ENCODE peak calls at places on chromosome 4, in ten cellular contexts. J, Y, C, U, F, H, D, X, V and T are unnamed samples.

GRCh38 chr4:5887361-5888221 is 5.3 kb downstream of the CRMP1 start:
- DNase-seq in C (no peak), V (no peak), U (no peak), F (peak; percentile 70), J (no peak), H (no peak), D (peak; percentile 43), X (no peak), Y (no peak), T (no peak)

GRCh38 chr4:37620174-37620573 is 66.0 kb downstream of the RELL1 start:
- DNase-seq in D (no peak), Y (no peak), U (no peak), X (no peak), V (no peak), F (no peak), J (no peak), C (no peak), H (no peak), T (no peak)

GRCh38 chr4:35689866-35690265 is 554.4 kb downstream of the ARAP2 start:
- DNase-seq in U (no peak), D (no peak), X (no peak), Y (no peak), C (no peak), H (no peak), J (no peak), F (no peak), V (no peak), T (no peak)

GRCh38 chr4:102430511-102430910 is 70.6 kb upstream of the NFKB1 start:
- DNase-seq in H (no peak), J (peak; percentile 3), C (no peak), F (no peak), X (no peak), Y (no peak), D (no peak), V (no peak), U (no peak), T (no peak)

GRCh38 chr4:17807446-17807845 is 3.1 kb downstream of the DCAF16 start:
- DNase-seq in H (no peak), F (no peak), C (no peak), J (no peak), V (no peak), Y (no peak), X (no peak), D (no peak), U (no peak), T (no peak)

GRCh38 chr4:70992354-70992753 is 1.1 kb upstream of the DCK start:
- DNase-seq in D (no peak), H (no peak), F (no peak), J (peak; percentile 27), C (no peak), V (no peak), X (no peak), Y (no peak), U (peak; percentile 33), T (no peak)

GRCh38 chr4:133152330-133152791 is 3.3 kb downstream of the PCDH10 start:
- DNase-seq in C (peak; percentile 66), H (no peak), F (peak; percentile 52), D (peak; percentile 60), X (peak; percentile 54), U (no peak), Y (no peak), J (no peak), V (no peak), T (no peak)

GRCh38 chr4:172141025-172141424 is 327.8 kb downstream of the GALNTL6 start:
- DNase-seq in F (no peak), D (no peak), J (no peak), Y (no peak), X (no peak), U (no peak), V (no peak), C (no peak), H (no peak), T (no peak)

GRCh38 chr4:32519060-32519459 is 1798.9 kb downstream of the PCDH7 start:
- DNase-seq in X (no peak), V (no peak), C (no peak), H (no peak), Y (no peak), F (no peak), J (no peak), D (no peak), U (no peak), T (no peak)

GRCh38 chr4:54548098-54548620 is 109.6 kb upstream of the KIT start:
- DNase-seq in J (no peak), V (no peak), D (no peak), F (peak; percentile 15), Y (no peak), H (no peak), X (no peak), C (no peak), U (peak; percentile 5), T (no peak)

GRCh38 chr4:148730766-148731165 is 288.6 kb upstream of the NR3C2 start:
- DNase-seq in F (no peak), X (no peak), C (no peak), V (no peak), H (no peak), J (no peak), D (no peak), U (no peak), Y (no peak), T (no peak)

GRCh38 chr4:139777757-139778156 is 112.1 kb downstream of the MGST2 start:
- DNase-seq in C (no peak), V (no peak), U (no peak), Y (no peak), X (no peak), J (no peak), H (no peak), D (no peak), F (no peak), T (no peak)

GRCh38 chr4:168711197-168712120 is 214.6 kb downstream of the PALLD start:
- DNase-seq in X (peak; percentile 80), D (no peak), C (no peak), V (no peak), Y (no peak), U (peak; percentile 8), H (no peak), F (no peak), J (no peak), T (no peak)

GRCh38 chr4:28391877-28392276 is 1531.2 kb downstream of the STIM2 start:
- DNase-seq in J (no peak), D (no peak), H (no peak), F (no peak), V (no peak), X (no peak), Y (no peak), C (no peak), U (no peak), T (no peak)

GRCh38 chr4:119861731-119862130 is 204.9 kb downstream of the MAD2L1 start:
- DNase-seq in D (no peak), V (no peak), F (no peak), H (no peak), Y (no peak), X (no peak), C (no peak), U (no peak), J (no peak), T (no peak)

GRCh38 chr4:112173593-112174559 is 28.6 kb downstream of the FAM241A start:
- DNase-seq in V (no peak), J (peak; percentile 9), F (no peak), Y (no peak), D (no peak), U (no peak), H (no peak), C (no peak), X (no peak), T (no peak)